ENCODE peak calls at places on chromosomes 11 and 22, in nine cellular contexts. W, I, U, H, F, X, R, Y and B are unnamed samples.

GRCh38 chr11:129418039-129418438 is 42.4 kb downstream of the BARX2 start:
- DNase-seq in X (no peak), Y (no peak), F (no peak), H (no peak), U (no peak), R (no peak), W (no peak), I (no peak), B (no peak)

GRCh38 chr11:78192223-78192719 is 3.6 kb downstream of the USP35 start:
- DNase-seq in H (no peak), I (no peak), X (no peak), F (no peak), R (no peak), U (peak; percentile 40), W (no peak), Y (no peak), B (no peak)

GRCh38 chr22:22748756-22749155 is 104.3 kb downstream of the GGTLC2 start:
- DNase-seq in Y (no peak), R (no peak), W (no peak), X (no peak), F (no peak), U (no peak), I (no peak), H (no peak), B (no peak)

GRCh38 chr22:30235687-30236170 is 10.8 kb downstream of the LIF start:
- DNase-seq in X (peak; percentile 100), R (no peak), F (no peak), W (no peak), I (no peak), H (no peak), Y (no peak), U (no peak), B (no peak)

GRCh38 chr11:71190551-71190950 is 61.8 kb downstream of the SHANK2 start:
- DNase-seq in H (no peak), W (no peak), I (no peak), F (no peak), Y (no peak), X (no peak), U (no peak), R (no peak), B (no peak)

GRCh38 chr11:61297741-61298140 is 2.6 kb upstream of the VWCE start:
- DNase-seq in F (no peak), R (peak; percentile 99), W (no peak), U (no peak), H (peak; percentile 87), I (peak; percentile 52), X (peak; percentile 91), Y (no peak), B (peak; percentile 14)

GRCh38 chr11:12291313-12291712 is 86.1 kb upstream of the PARVA start:
- DNase-seq in U (no peak), I (no peak), W (no peak), X (no peak), R (no peak), F (no peak), H (no peak), Y (no peak), B (no peak)

GRCh38 chr11:41031571-41032060 is 427.8 kb downstream of the LRRC4C start:
- DNase-seq in F (no peak), I (no peak), X (no peak), U (no peak), H (no peak), R (no peak), Y (no peak), W (no peak), B (no peak)

GRCh38 chr22:44828193-44828592 is 75.8 kb downstream of the ARHGAP8 start:
- DNase-seq in H (no peak), X (no peak), U (peak; percentile 60), R (no peak), W (no peak), I (no peak), F (peak; percentile 69), Y (no peak), B (no peak)

GRCh38 chr11:83282084-83282716 is 4.0 kb downstream of the CCDC90B start:
- DNase-seq in F (no peak), I (no peak), R (no peak), W (no peak), U (no peak), X (no peak), H (no peak), Y (no peak), B (no peak)